ENCODE peak calls at places on chromosomes 7 and 10, in nine cellular contexts. A is ovary, W is ascending aorta, G is retinal pigment epithelial cell, K is lower lobe of right lung, S is cardiac fibroblast, B is lung, L is fibroblast of pulmonary artery, O is SK-N-SH. U is an unnamed sample.

GRCh38 chr7:64037095-64037494 is 8.1 kb upstream of the ZNF727 start:
- DNase-seq in L (no peak), O (no peak), G (no peak), B (no peak), W (no peak), K (no peak), S (no peak), A (no peak), U (no peak)

GRCh38 chr10:61397175-61397986 is 55.8 kb downstream of the TMEM26 start:
- DNase-seq in L (peak; percentile 47), O (no peak), G (no peak), K (no peak), S (peak; percentile 91), A (no peak), W (no peak), B (no peak), U (no peak)

GRCh38 chr10:4635394-4635793 is 190.6 kb upstream of the AKR1E2 start:
- DNase-seq in O (no peak), B (no peak), L (peak; percentile 10), W (no peak), G (no peak), K (no peak), S (no peak), A (no peak), U (no peak)

GRCh38 chr7:51316262-51316665 is 345 bp downstream of the COBL start:
- DNase-seq in L (no peak), S (no peak), W (no peak), G (no peak), K (peak; percentile 71), A (no peak), B (peak; percentile 54), O (peak; percentile 82), U (no peak)

GRCh38 chr10:74924251-74924954 is 98.0 kb downstream of the KAT6B start:
- DNase-seq in W (no peak), A (no peak), K (no peak), G (peak; percentile 94), B (no peak), O (no peak), L (peak; percentile 93), S (peak; percentile 96), U (no peak)

GRCh38 chr7:17380696-17381662 is 82.5 kb downstream of the AHR start:
- DNase-seq in S (no peak), W (no peak), O (no peak), B (no peak), A (no peak), L (no peak), K (no peak), G (no peak), U (no peak)

GRCh38 chr7:28714452-28715120 is 243.5 kb downstream of the TRIL start:
- DNase-seq in B (no peak), O (no peak), K (no peak), G (no peak), W (no peak), A (no peak), S (no peak), L (no peak), U (no peak)

GRCh38 chr7:106041140-106041717 is 70.9 kb downstream of the SYPL1 start:
- DNase-seq in G (no peak), A (peak; percentile 22), L (peak; percentile 42), K (no peak), O (peak; percentile 80), W (no peak), B (no peak), S (peak; percentile 49), U (no peak)

GRCh38 chr7:77657427-77658331 is 38.6 kb upstream of the RSBN1L start:
- DNase-seq in K (no peak), S (peak; percentile 47), B (no peak), G (no peak), W (no peak), L (peak; percentile 58), A (no peak), O (peak; percentile 64), U (no peak)

GRCh38 chr7:5699467-5699866 is 82.0 kb downstream of the RNF216 start:
- DNase-seq in O (no peak), A (no peak), B (no peak), K (no peak), L (peak; percentile 24), W (no peak), G (no peak), S (peak; percentile 70), U (no peak)

GRCh38 chr7:86013662-86014061 is 630.0 kb upstream of the GRM3 start:
- DNase-seq in O (no peak), A (no peak), W (no peak), G (no peak), L (no peak), B (no peak), S (no peak), K (no peak), U (no peak)

GRCh38 chr10:8049151-8049873 is 5.2 kb upstream of the GATA3 start:
- DNase-seq in O (peak; percentile 60), K (no peak), G (no peak), B (no peak), L (no peak), W (no peak), S (no peak), A (no peak), U (no peak)

GRCh38 chr10:8051851-8052257 is 2.6 kb upstream of the GATA3 start:
- DNase-seq in B (no peak), L (no peak), G (no peak), A (no peak), W (no peak), S (no peak), O (peak; percentile 82), K (no peak), U (no peak)

GRCh38 chr10:8051109-8051781 is 3.2 kb upstream of the GATA3 start:
- DNase-seq in K (no peak), G (no peak), A (no peak), L (no peak), W (no peak), S (no peak), B (no peak), O (peak; percentile 68), U (no peak)

GRCh38 chr10:8049874-8050560 is 4.5 kb upstream of the GATA3 start:
- DNase-seq in K (no peak), L (no peak), B (no peak), G (no peak), A (no peak), W (no peak), S (peak; percentile 25), O (no peak), U (no peak)

GRCh38 chr10:8050561-8051108 is 3.9 kb upstream of the GATA3 start:
- DNase-seq in O (no peak), L (peak; percentile 38), W (no peak), S (peak; percentile 46), K (no peak), A (no peak), G (no peak), B (no peak), U (no peak)
- H3K4me3 ChIP-seq in O (peak overlapping the region; percentile 86), L (peak overlapping the region; percentile 42), W (peak overlapping the region; percentile 63), S (peak overlapping the region; percentile 34), K (peak overlapping the region; percentile 49), A (peak overlapping the region; percentile 12), G (peak overlapping the region; percentile 12), B (peak overlapping the region; percentile 22), U (peak overlapping the region; percentile 72)

GRCh38 chr7:43211276-43211675 is 98.8 kb downstream of the HECW1 start:
- DNase-seq in B (no peak), S (no peak), O (no peak), G (no peak), L (no peak), K (no peak), A (no peak), W (no peak), U (no peak)
- TF ChIP-seq CTCF in B (no peak), S (no peak), O (peak; percentile 27), G (peak; percentile 59), L (no peak), K (no peak), A (no peak), W (no peak), U (no peak)

DNA sequence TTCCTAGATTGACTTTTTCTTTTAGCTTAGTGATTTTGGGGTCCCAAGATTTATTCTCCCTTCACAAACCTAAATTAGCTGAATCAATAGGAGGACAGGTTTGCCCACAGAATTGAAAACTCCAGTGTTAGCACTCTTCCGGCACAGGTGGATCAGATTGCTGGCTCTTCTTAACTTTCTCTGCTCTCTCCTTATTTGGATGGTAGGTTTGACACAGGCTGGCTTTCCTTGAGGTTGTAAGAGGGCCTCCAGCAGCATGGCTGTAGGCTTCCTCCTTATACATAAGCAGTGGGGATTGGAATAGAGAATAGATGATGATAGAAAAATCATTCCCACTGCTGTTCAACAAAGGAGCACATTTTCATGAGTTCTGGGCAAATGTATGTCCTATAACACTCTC is 9.4 kb upstream of the CD36 start:
- DNase-seq in G (no peak), A (no peak), S (no peak), L (no peak), O (no peak), B (no peak), K (no peak), W (no peak), U (no peak)
- H3K4me3 ChIP-seq in G (no peak overlapping the region), A (no peak overlapping the region), S (no peak overlapping the region), L (no peak overlapping the region), O (no peak overlapping the region), B (no peak overlapping the region), K (no peak overlapping the region), W (no peak overlapping the region), U (no peak overlapping the region)

GRCh38 chr7:155007947-155008346 is 5.0 kb upstream of the PAXIP1 start:
- DNase-seq in B (no peak), K (no peak), G (no peak), O (peak; percentile 60), W (no peak), A (no peak), S (peak; percentile 12), L (peak; percentile 15), U (no peak)
- TF ChIP-seq CTCF in B (no peak), K (peak; percentile 26), G (peak; percentile 39), O (peak; percentile 44), W (no peak), A (no peak), S (peak; percentile 42), L (peak; percentile 43), U (no peak)